ENCODE peak calls at places on chromosomes 6 and 20, in seven cellular contexts. One of them, this sample, is unnamed.

GRCh38 chr6:56904068-56904467 is 50.8 kb upstream of the BEND6 start:
- DNase-seq in SJSA1: no peak
- DNase-seq in skeletal muscle cell: no peak
- DNase-seq in HCT116: no peak
- DNase-seq in GM12892: no peak
- DNase-seq in upper lobe of left lung: no peak
- DNase-seq in keratinocyte: peak; percentile 50
- DNase-seq in this sample: no peak

GRCh38 chr20:61886721-61887658 is 178.7 kb downstream of the TAF4 start:
- DNase-seq in SJSA1: peak; percentile 33
- DNase-seq in skeletal muscle cell: peak; percentile 19
- DNase-seq in HCT116: peak; percentile 23
- DNase-seq in GM12892: peak; percentile 52
- DNase-seq in upper lobe of left lung: no peak
- DNase-seq in keratinocyte: peak; percentile 21
- DNase-seq in this sample: no peak

GRCh38 chr6:158560787-158561246 is 926 bp downstream of the TMEM181 start:
- DNase-seq in SJSA1: no peak
- DNase-seq in skeletal muscle cell: no peak
- DNase-seq in HCT116: no peak
- DNase-seq in GM12892: no peak
- DNase-seq in upper lobe of left lung: peak; percentile 29
- DNase-seq in keratinocyte: no peak
- DNase-seq in this sample: peak; percentile 14

GRCh38 chr6:37303891-37304503 is 46.1 kb upstream of the TMEM217 start:
- DNase-seq in SJSA1: peak; percentile 13
- DNase-seq in skeletal muscle cell: no peak
- DNase-seq in HCT116: peak; percentile 10
- DNase-seq in GM12892: no peak
- DNase-seq in upper lobe of left lung: no peak
- DNase-seq in keratinocyte: no peak
- DNase-seq in this sample: no peak

GRCh38 chr6:104969108-104969507 is 12.2 kb downstream of the LIN28B start:
- DNase-seq in SJSA1: no peak
- DNase-seq in skeletal muscle cell: no peak
- DNase-seq in HCT116: no peak
- DNase-seq in GM12892: no peak
- DNase-seq in upper lobe of left lung: no peak
- DNase-seq in keratinocyte: no peak
- DNase-seq in this sample: no peak

GRCh38 chr6:48979085-48979484 is 484.0 kb downstream of the MMUT start:
- DNase-seq in SJSA1: no peak
- DNase-seq in skeletal muscle cell: no peak
- DNase-seq in HCT116: no peak
- DNase-seq in GM12892: no peak
- DNase-seq in upper lobe of left lung: no peak
- DNase-seq in keratinocyte: no peak
- DNase-seq in this sample: no peak

GRCh38 chr6:159762681-159763293 is 942 bp downstream of the ACAT2 start:
- DNase-seq in SJSA1: no peak
- DNase-seq in skeletal muscle cell: no peak
- DNase-seq in HCT116: no peak
- DNase-seq in GM12892: no peak
- DNase-seq in upper lobe of left lung: peak; percentile 61
- DNase-seq in keratinocyte: no peak
- DNase-seq in this sample: peak; percentile 20

GRCh38 chr6:2916354-2916925 is 13.3 kb upstream of the SERPINB9 start:
- DNase-seq in SJSA1: no peak
- DNase-seq in skeletal muscle cell: no peak
- DNase-seq in HCT116: no peak
- DNase-seq in GM12892: no peak
- DNase-seq in upper lobe of left lung: no peak
- DNase-seq in keratinocyte: no peak
- DNase-seq in this sample: no peak

GRCh38 chr20:54214566-54214965 is 6.7 kb downstream of the PFDN4 start:
- DNase-seq in SJSA1: no peak
- DNase-seq in skeletal muscle cell: no peak
- DNase-seq in HCT116: no peak
- DNase-seq in GM12892: no peak
- DNase-seq in upper lobe of left lung: no peak
- DNase-seq in keratinocyte: no peak
- DNase-seq in this sample: no peak

GRCh38 chr20:63148696-63149095 is 67.2 kb downstream of the YTHDF1 start:
- DNase-seq in SJSA1: no peak
- DNase-seq in skeletal muscle cell: no peak
- DNase-seq in HCT116: no peak
- DNase-seq in GM12892: no peak
- DNase-seq in upper lobe of left lung: no peak
- DNase-seq in keratinocyte: no peak
- DNase-seq in this sample: no peak

GRCh38 chr20:50794846-50795634 is at the start of gene BCAS4:
- DNase-seq in SJSA1: peak; percentile 61
- DNase-seq in skeletal muscle cell: peak; percentile 19
- DNase-seq in HCT116: peak; percentile 42
- DNase-seq in GM12892: peak; percentile 88
- DNase-seq in upper lobe of left lung: peak; percentile 84
- DNase-seq in keratinocyte: peak; percentile 19
- DNase-seq in this sample: peak; percentile 71

GRCh38 chr20:43955244-43956191 is 40.9 kb downstream of the TOX2 start:
- DNase-seq in SJSA1: peak; percentile 95
- DNase-seq in skeletal muscle cell: peak; percentile 88
- DNase-seq in HCT116: peak; percentile 87
- DNase-seq in GM12892: peak; percentile 50
- DNase-seq in upper lobe of left lung: no peak
- DNase-seq in keratinocyte: peak; percentile 86
- DNase-seq in this sample: no peak

GRCh38 chr6:2990179-2990931 is 9.3 kb upstream of the NQO2 start:
- DNase-seq in SJSA1: peak; percentile 53
- DNase-seq in skeletal muscle cell: no peak
- DNase-seq in HCT116: no peak
- DNase-seq in GM12892: no peak
- DNase-seq in upper lobe of left lung: peak; percentile 61
- DNase-seq in keratinocyte: no peak
- DNase-seq in this sample: no peak

GRCh38 chr6:111846511-111847409 is 26.5 kb downstream of the FYN start:
- DNase-seq in SJSA1: no peak
- DNase-seq in skeletal muscle cell: no peak
- DNase-seq in HCT116: no peak
- DNase-seq in GM12892: no peak
- DNase-seq in upper lobe of left lung: no peak
- DNase-seq in keratinocyte: no peak
- DNase-seq in this sample: no peak

GRCh38 chr20:9498322-9498721 is 16.1 kb upstream of the LAMP5 start:
- DNase-seq in SJSA1: no peak
- DNase-seq in skeletal muscle cell: no peak
- DNase-seq in HCT116: no peak
- DNase-seq in GM12892: no peak
- DNase-seq in upper lobe of left lung: no peak
- DNase-seq in keratinocyte: no peak
- DNase-seq in this sample: no peak

GRCh38 chr6:35219683-35220326 is 6.0 kb downstream of the SCUBE3 start:
- DNase-seq in SJSA1: no peak
- DNase-seq in skeletal muscle cell: no peak
- DNase-seq in HCT116: no peak
- DNase-seq in GM12892: no peak
- DNase-seq in upper lobe of left lung: no peak
- DNase-seq in keratinocyte: no peak
- DNase-seq in this sample: no peak

GRCh38 chr6:9942131-9942530 is 472.7 kb downstream of the TFAP2A start:
- DNase-seq in SJSA1: no peak
- DNase-seq in skeletal muscle cell: no peak
- DNase-seq in HCT116: no peak
- DNase-seq in GM12892: no peak
- DNase-seq in upper lobe of left lung: no peak
- DNase-seq in keratinocyte: no peak
- DNase-seq in this sample: no peak

GRCh38 chr6:15893556-15894253 is 230.9 kb upstream of the DTNBP1 start:
- DNase-seq in SJSA1: no peak
- DNase-seq in skeletal muscle cell: no peak
- DNase-seq in HCT116: peak; percentile 53
- DNase-seq in GM12892: no peak
- DNase-seq in upper lobe of left lung: no peak
- DNase-seq in keratinocyte: peak; percentile 54
- DNase-seq in this sample: no peak

GRCh38 chr20:61391185-61391584 is 139.1 kb downstream of the CDH4 start:
- DNase-seq in SJSA1: no peak
- DNase-seq in skeletal muscle cell: no peak
- DNase-seq in HCT116: no peak
- DNase-seq in GM12892: no peak
- DNase-seq in upper lobe of left lung: no peak
- DNase-seq in keratinocyte: no peak
- DNase-seq in this sample: no peak